ENCODE peak calls at places on chromosome 10, in seven cellular contexts. V is osteoblast, F is cardiac muscle cell, B is adrenal gland, O is brain microvascular endothelial cell, Z is OCI-LY7, I is A549. G is an unnamed sample.

GRCh38 chr10:32692174-32692573 is 246.2 kb downstream of the CCDC7 start:
- DNase-seq in B (no peak), I (no peak), V (peak; percentile 75), Z (no peak), O (peak; percentile 61), F (no peak), G (peak; percentile 79)

GRCh38 chr10:20990604-20991003 is 93.5 kb upstream of the NEBL start:
- DNase-seq in O (peak; percentile 61), Z (no peak), B (no peak), F (no peak), I (no peak), V (no peak), G (peak; percentile 13)

GRCh38 chr10:69253171-69253570 is 25.1 kb upstream of the HK1 start:
- DNase-seq in O (no peak), Z (no peak), F (no peak), B (no peak), I (no peak), V (no peak), G (no peak)

GRCh38 chr10:14399641-14400040 is 68.9 kb upstream of the FRMD4A start:
- DNase-seq in O (no peak), B (no peak), V (no peak), I (no peak), Z (no peak), F (no peak), G (no peak)

GRCh38 chr10:8173866-8174243 is 119.4 kb downstream of the GATA3 start:
- DNase-seq in V (no peak), F (no peak), O (no peak), I (no peak), Z (no peak), B (no peak), G (no peak)

GRCh38 chr10:42691361-42692120 is 53.2 kb upstream of the ZNF33B start:
- DNase-seq in F (no peak), B (no peak), V (no peak), Z (no peak), I (no peak), O (no peak), G (peak; percentile 6)

GRCh38 chr10:69684020-69684980 is 54.3 kb downstream of the FAM241B start:
- DNase-seq in V (peak; percentile 83), O (peak; percentile 63), B (peak; percentile 46), Z (no peak), I (no peak), F (peak; percentile 29), G (peak; percentile 70)

GRCh38 chr10:1241973-1242935 is 186.1 kb downstream of the WDR37 start:
- DNase-seq in O (no peak), B (no peak), I (no peak), F (no peak), V (peak; percentile 65), Z (no peak), G (no peak)

GRCh38 chr10:35578608-35578956 is 26.6 kb upstream of the GJD4 start:
- DNase-seq in F (peak; percentile 84), O (no peak), B (no peak), V (no peak), Z (no peak), I (no peak), G (no peak)

GRCh38 chr10:103990170-103990930 is 23.4 kb downstream of the SLK start:
- DNase-seq in Z (no peak), F (no peak), I (no peak), V (no peak), B (no peak), O (no peak), G (no peak)

GRCh38 chr10:69902835-69903535 is 101.3 kb downstream of the COL13A1 start:
- DNase-seq in V (peak; percentile 48), Z (no peak), I (no peak), B (peak; percentile 26), O (no peak), F (no peak), G (no peak)

GRCh38 chr10:5587151-5588079 is 62.7 kb downstream of the CALML3 start:
- DNase-seq in V (no peak), B (peak; percentile 62), I (no peak), F (no peak), Z (no peak), O (no peak), G (no peak)

GRCh38 chr10:73911553-73912004 is 647 bp downstream of the PLAU start:
- DNase-seq in I (peak; percentile 49), O (no peak), F (no peak), V (no peak), B (no peak), Z (no peak), G (no peak)

GRCh38 chr10:79048639-79049550 is 19.9 kb upstream of the ZMIZ1 start:
- DNase-seq in I (no peak), F (no peak), Z (no peak), B (no peak), V (peak; percentile 67), O (no peak), G (no peak)

GRCh38 chr10:87705339-87705738 is 45.7 kb downstream of the PAPSS2 start:
- DNase-seq in F (no peak), V (no peak), I (peak; percentile 41), B (no peak), O (no peak), Z (no peak), G (peak; percentile 19)

GRCh38 chr10:105239311-105240215 is 598.5 kb downstream of the SORCS3 start:
- DNase-seq in V (no peak), I (no peak), B (no peak), Z (no peak), F (no peak), O (no peak), G (no peak)

GRCh38 chr10:112887968-112888367 is 62.1 kb upstream of the TCF7L2 start:
- DNase-seq in O (no peak), Z (no peak), F (no peak), V (no peak), B (no peak), I (no peak), G (no peak)

GRCh38 chr10:46538155-46538554 is 18.3 kb downstream of the GPRIN2 start:
- DNase-seq in Z (no peak), V (no peak), F (no peak), B (no peak), O (no peak), I (no peak), G (no peak)

GRCh38 chr10:115949282-115949844 is 323.6 kb downstream of the GFRA1 start:
- DNase-seq in Z (no peak), O (no peak), V (no peak), B (no peak), F (no peak), I (no peak), G (no peak)

GRCh38 chr10:74502963-74503608 is 323.3 kb upstream of the KAT6B start:
- DNase-seq in F (no peak), O (peak; percentile 37), B (no peak), I (no peak), V (peak; percentile 73), Z (no peak), G (peak; percentile 64)

GRCh38 chr10:78919111-78919966 is 149.4 kb upstream of the ZMIZ1 start:
- DNase-seq in F (no peak), I (no peak), B (no peak), V (no peak), Z (no peak), O (no peak), G (no peak)

GRCh38 chr10:23432161-23432560 is 6.7 kb upstream of the OTUD1 start:
- DNase-seq in F (no peak), B (no peak), I (no peak), Z (no peak), V (no peak), O (no peak), G (peak; percentile 20)

GRCh38 chr10:103868200-103868599 is 12.8 kb upstream of the SH3PXD2A start:
- DNase-seq in O (no peak), Z (no peak), F (no peak), V (no peak), B (no peak), I (no peak), G (no peak)

GRCh38 chr10:47050618-47051455 is 139.6 kb downstream of the PTPN20 start:
- DNase-seq in Z (no peak), B (no peak), O (peak; percentile 12), I (no peak), F (peak; percentile 49), V (peak; percentile 91), G (no peak)

GRCh38 chr10:28678687-28679457 is 1.6 kb downstream of the BAMBI start:
- DNase-seq in V (no peak), Z (peak; percentile 47), I (no peak), B (no peak), F (peak; percentile 58), O (no peak), G (no peak)

GRCh38 chr10:21488246-21488953 is 37.1 kb downstream of the SKIDA1 start:
- DNase-seq in O (no peak), I (peak; percentile 37), Z (no peak), F (peak; percentile 5), B (no peak), V (no peak), G (no peak)

GRCh38 chr10:3784510-3785250 is at the start of gene KLF6:
- DNase-seq in I (peak; percentile 35), Z (peak; percentile 53), V (peak; percentile 87), B (peak; percentile 67), O (no peak), F (no peak), G (no peak)
- TF ChIP-seq CTCF in I (no peak), Z (peak; percentile 55), V (no peak), B (no peak), O (no peak), F (no peak), G (no peak)

DNA sequence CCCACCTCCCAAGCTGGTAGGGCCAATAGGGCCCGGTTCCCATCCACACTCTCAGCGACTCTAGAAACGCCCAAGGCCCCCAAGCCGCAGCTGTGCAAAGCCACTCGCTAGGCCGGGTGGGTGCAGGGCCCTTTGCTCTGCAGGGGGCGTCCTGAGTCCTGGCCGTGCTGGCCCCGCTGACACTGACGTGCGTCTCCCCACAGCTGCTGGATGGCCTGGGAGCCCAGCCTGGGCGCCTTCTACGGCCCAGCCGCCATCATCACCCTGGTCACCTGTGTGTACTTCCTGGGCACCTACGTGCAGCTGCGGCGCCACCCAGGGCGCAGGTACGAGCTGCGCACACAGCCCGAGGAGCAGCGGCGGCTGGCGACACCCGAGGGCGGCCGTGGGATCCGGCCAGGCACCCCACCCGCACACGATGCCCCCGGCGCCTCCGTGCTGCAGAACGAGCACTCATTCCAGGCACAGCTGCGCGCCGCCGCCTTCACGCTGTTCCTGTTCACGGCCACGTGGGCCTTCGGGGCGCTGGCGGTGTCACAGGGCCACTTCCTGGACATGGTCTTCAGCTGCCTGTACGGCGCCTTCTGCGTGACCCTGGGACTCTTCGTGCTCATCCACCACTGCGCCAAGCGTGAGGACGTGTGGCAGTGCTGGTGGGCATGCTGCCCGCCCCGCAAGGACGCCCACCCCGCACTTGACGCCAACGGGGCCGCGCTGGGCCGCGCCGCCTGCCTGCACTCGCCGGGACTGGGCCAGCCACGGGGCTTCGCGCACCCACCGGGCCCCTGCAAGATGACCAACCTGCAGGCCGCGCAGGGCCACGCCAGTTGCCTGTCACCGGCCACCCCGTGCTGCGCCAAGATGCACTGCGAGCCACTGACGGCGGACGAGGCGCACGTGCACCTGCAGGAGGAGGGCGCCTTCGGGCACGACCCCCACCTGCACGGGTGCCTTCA is 31.6 kb upstream of the KNDC1 start:
- DNase-seq in B (peak; percentile 8), Z (no peak), V (peak; percentile 74), I (no peak), O (no peak), F (no peak), G (no peak)
- H3K27ac ChIP-seq in B (no peak overlapping the region), Z (no peak overlapping the region), V (no peak overlapping the region), I (no peak overlapping the region), O (no peak overlapping the region), F (no peak overlapping the region), G (no peak overlapping the region)

GRCh38 chr10:124347956-124348355 is 70.8 kb downstream of the OAT start:
- DNase-seq in F (no peak), B (no peak), Z (no peak), I (no peak), O (no peak), V (no peak), G (no peak)
- TF ChIP-seq CTCF in F (peak; percentile 2), B (no peak), Z (no peak), I (no peak), O (peak; percentile 28), V (no peak), G (no peak)

GRCh38 chr10:110057461-110057860 is 49.7 kb downstream of the ADD3 start:
- DNase-seq in V (no peak), I (no peak), B (no peak), Z (no peak), F (no peak), O (no peak), G (no peak)
- H3K27ac ChIP-seq in V (peak overlapping the region; percentile 51), I (no peak overlapping the region), B (no peak overlapping the region), Z (no peak overlapping the region), F (no peak overlapping the region), O (no peak overlapping the region), G (no peak overlapping the region)

G was measured in RWPE1.